ENCODE peak calls at places on chromosomes 3 and 15, in four cellular contexts. M is GM12878, Y is SK-N-SH, X is K562. Z is an unnamed sample.

GRCh38 chr3:124163689-124164088 is 171.8 kb upstream of the ROPN1 start:
- DNase-seq in M (no peak), Y (no peak), X (no peak), Z (no peak)

GRCh38 chr3:73668366-73668765 is 43.6 kb upstream of the PDZRN3 start:
- DNase-seq in M (no peak), Y (no peak), X (no peak), Z (no peak)

GRCh38 chr15:89412906-89413411 is 78.3 kb upstream of the POLG start:
- DNase-seq in M (no peak), Y (no peak), X (no peak), Z (no peak)

GRCh38 chr3:123151251-123151705 is 50.5 kb upstream of the SEC22A start:
- DNase-seq in M (no peak), Y (no peak), X (no peak), Z (no peak)

GRCh38 chr3:30894521-30895289 is at the start of gene GADL1:
- DNase-seq in M (no peak), Y (peak; percentile 73), X (peak; percentile 1), Z (peak; percentile 74)

GRCh38 chr3:158221426-158221825 is 111.5 kb downstream of the RSRC1 start:
- DNase-seq in M (no peak), Y (no peak), X (no peak), Z (no peak)

GRCh38 chr3:27391796-27392195 is 22.6 kb upstream of the NEK10 start:
- DNase-seq in M (no peak), Y (no peak), X (no peak), Z (no peak)

GRCh38 chr3:71576966-71577459 is 6.5 kb downstream of the FOXP1 start:
- DNase-seq in M (no peak), Y (no peak), X (no peak), Z (no peak)

GRCh38 chr3:180804871-180805430 is 107.5 kb upstream of the FXR1 start:
- DNase-seq in M (no peak), Y (no peak), X (peak; percentile 50), Z (peak; percentile 65)

GRCh38 chr3:73955671-73956070 is 330.9 kb upstream of the PDZRN3 start:
- DNase-seq in M (no peak), Y (no peak), X (no peak), Z (no peak)

GRCh38 chr3:36942632-36943248 is 2.1 kb downstream of the TRANK1 start:
- DNase-seq in M (no peak), Y (no peak), X (no peak), Z (no peak)

GRCh38 chr15:69557340-69558137 is 104.9 kb downstream of the RPLP1 start:
- DNase-seq in M (no peak), Y (no peak), X (no peak), Z (no peak)

GRCh38 chr15:33145447-33145846 is 49.1 kb downstream of the FMN1 start:
- DNase-seq in M (no peak), Y (no peak), X (no peak), Z (no peak)

GRCh38 chr3:21734746-21735145 is 16.3 kb downstream of the ZNF385D start:
- DNase-seq in M (no peak), Y (no peak), X (no peak), Z (no peak)

GRCh38 chr3:21729331-21729730 is 21.7 kb downstream of the ZNF385D start:
- DNase-seq in M (no peak), Y (no peak), X (no peak), Z (no peak)

GRCh38 chr3:21729888-21730459 is 21.0 kb downstream of the ZNF385D start:
- DNase-seq in M (no peak), Y (no peak), X (no peak), Z (no peak)
- TF ChIP-seq NRF1 in M (no peak), Y (no peak), X (no peak), Z (no peak)

GRCh38 chr3:129460155-129460554 is 20.1 kb downstream of the IFT122 start:
- DNase-seq in M (no peak), Y (no peak), X (no peak), Z (no peak)

GRCh38 chr3:129461022-129461421 is 21.0 kb downstream of the IFT122 start:
- DNase-seq in M (no peak), Y (no peak), X (peak; percentile 23), Z (no peak)

GRCh38 chr3:129462365-129462968 is 22.4 kb downstream of the IFT122 start:
- DNase-seq in M (no peak), Y (no peak), X (peak; percentile 60), Z (no peak)

GRCh38 chr3:129460572-129460971 is 20.5 kb downstream of the IFT122 start:
- DNase-seq in M (no peak), Y (no peak), X (no peak), Z (no peak)

GRCh38 chr3:129461461-129462146 is 21.6 kb downstream of the IFT122 start:
- DNase-seq in M (no peak), Y (no peak), X (peak; percentile 89), Z (no peak)
- TF ChIP-seq NRF1 in M (no peak), Y (no peak), X (no peak), Z (no peak)

GRCh38 chr15:101136381-101137268 is 115.2 kb downstream of the CHSY1 start:
- DNase-seq in M (no peak), Y (no peak), X (no peak), Z (no peak)
- TF ChIP-seq NRF1 in M (no peak), Y (no peak), X (no peak), Z (no peak)

DNA sequence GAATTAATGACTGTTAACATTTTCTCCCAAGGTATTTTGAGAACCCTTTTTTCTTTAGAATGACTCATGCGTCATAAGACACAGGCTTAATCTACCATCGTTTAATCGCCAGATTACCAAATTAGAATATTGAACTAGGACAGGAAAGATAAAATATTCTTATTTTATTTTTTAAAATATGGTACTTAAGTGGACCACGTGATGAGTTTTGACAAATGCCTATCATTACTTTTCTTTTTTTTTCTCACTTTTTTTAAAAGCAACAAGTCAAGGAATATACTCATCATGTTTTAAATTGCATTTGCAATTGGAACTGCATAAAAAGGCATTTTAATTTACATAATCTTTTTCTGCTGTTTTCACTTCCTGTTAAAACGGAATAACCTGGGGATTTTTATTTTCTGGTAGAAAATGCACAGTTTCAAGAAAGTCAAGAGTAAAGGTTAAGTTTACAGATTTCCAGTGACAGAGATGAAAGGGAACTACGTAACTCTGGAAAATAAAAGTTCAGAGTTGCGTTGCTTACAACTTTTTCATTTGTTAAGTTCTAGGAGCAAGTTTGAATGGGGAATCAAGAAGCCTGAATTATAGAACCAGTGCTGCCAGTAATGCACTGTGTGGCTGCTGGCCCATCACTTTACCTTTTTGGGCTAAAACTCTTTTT is 23.6 kb downstream of the SIAH2 start:
- DNase-seq in M (no peak), Y (no peak), X (no peak), Z (no peak)
- TF ChIP-seq NRF1 in M (no peak), Y (no peak), X (no peak), Z (no peak)

DNA sequence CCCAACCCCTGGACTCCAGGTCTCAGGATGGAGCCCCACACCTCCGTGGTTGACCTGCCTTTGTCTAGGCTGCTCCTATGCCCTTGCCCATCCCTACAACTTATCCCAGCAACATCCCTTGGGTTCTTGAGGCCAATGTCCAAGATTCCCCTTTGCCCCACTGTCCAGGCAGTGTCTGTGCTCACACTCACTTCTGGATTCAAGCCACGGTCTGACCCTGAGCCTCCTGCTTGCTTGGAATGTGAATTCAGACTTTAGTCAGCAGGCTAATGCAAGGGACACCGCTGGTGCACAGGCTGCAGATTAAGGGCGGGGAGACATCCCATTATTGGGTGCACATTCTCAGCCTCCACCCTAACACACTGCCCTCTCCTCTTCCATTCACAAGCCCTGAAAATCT is 154.1 kb downstream of the WNT5A start:
- DNase-seq in M (no peak), Y (no peak), X (no peak), Z (no peak)
- TF ChIP-seq NRF1 in M (no peak), Y (no peak), X (no peak), Z (no peak)